ENCODE peak calls at places on chromosomes 3 and 15, in ten cellular contexts. Q, G, A, M, I, X, J, O, S and V are unnamed samples.

GRCh38 chr3:34260991-34261365 is 462.5 kb downstream of the PDCD6IP start:
- DNase-seq in X (no peak), I (no peak), S (peak; percentile 3), M (no peak), A (no peak), J (no peak), Q (no peak), G (no peak), O (no peak), V (no peak)

GRCh38 chr15:98580577-98580976 is 67.8 kb upstream of the IGF1R start:
- DNase-seq in I (no peak), S (no peak), Q (no peak), O (no peak), A (no peak), X (no peak), J (peak; percentile 12), M (no peak), G (no peak), V (no peak)

GRCh38 chr3:151058742-151059141 is 26.7 kb upstream of the MED12L start:
- DNase-seq in M (no peak), I (no peak), X (no peak), S (no peak), A (no peak), Q (peak; percentile 57), G (no peak), J (no peak), O (no peak), V (no peak)

GRCh38 chr15:31372635-31373091 is 46.0 kb downstream of the KLF13 start:
- DNase-seq in S (peak; percentile 50), I (peak; percentile 97), O (no peak), A (no peak), J (peak; percentile 93), X (peak; percentile 92), M (no peak), G (no peak), Q (peak; percentile 62), V (no peak)

GRCh38 chr3:171956372-171957104 is 82.8 kb upstream of the FNDC3B start:
- DNase-seq in I (no peak), A (no peak), G (no peak), O (no peak), X (no peak), J (no peak), M (no peak), Q (no peak), S (no peak), V (no peak)

GRCh38 chr3:111998661-111999641 is at the start of gene TAGLN3:
- DNase-seq in Q (no peak), A (peak; percentile 21), M (peak; percentile 54), I (no peak), S (peak; percentile 39), O (no peak), J (peak; percentile 25), X (peak; percentile 48), G (peak; percentile 51), V (no peak)

GRCh38 chr3:31688847-31689246 is 156.1 kb downstream of the STT3B start:
- DNase-seq in J (no peak), M (no peak), A (no peak), I (no peak), G (no peak), O (no peak), X (no peak), Q (no peak), S (peak; percentile 20), V (no peak)

GRCh38 chr15:44657378-44657777 is 6.1 kb downstream of the SPG11 start:
- DNase-seq in S (no peak), I (no peak), A (no peak), M (no peak), X (no peak), J (no peak), O (no peak), G (no peak), Q (no peak), V (no peak)

GRCh38 chr3:39147711-39148115 is 5.7 kb downstream of the CSRNP1 start:
- DNase-seq in I (no peak), G (peak; percentile 58), X (peak; percentile 66), S (peak; percentile 30), O (peak; percentile 45), Q (peak; percentile 44), A (no peak), J (peak; percentile 64), M (no peak), V (peak; percentile 37)

GRCh38 chr15:96349034-96349932 is 18.8 kb downstream of the NR2F2 start:
- DNase-seq in S (no peak), Q (no peak), M (no peak), O (no peak), I (no peak), A (no peak), J (no peak), X (no peak), G (no peak), V (no peak)

GRCh38 chr3:18424862-18425640 is at the start of gene SATB1:
- DNase-seq in O (peak; percentile 76), J (peak; percentile 80), G (peak; percentile 51), X (peak; percentile 90), A (peak; percentile 86), M (peak; percentile 77), I (peak; percentile 57), S (peak; percentile 55), Q (peak; percentile 77), V (peak; percentile 86)

GRCh38 chr3:111761309-111761795 is 97.7 kb upstream of the PHLDB2 start:
- DNase-seq in J (peak; percentile 34), M (no peak), Q (no peak), G (no peak), A (no peak), O (no peak), X (no peak), I (peak; percentile 80), S (peak; percentile 89), V (no peak)

GRCh38 chr15:22806156-22806555 is 19.7 kb downstream of the NIPA1 start:
- DNase-seq in Q (no peak), X (no peak), J (no peak), G (no peak), A (no peak), S (no peak), M (no peak), O (no peak), I (peak; percentile 18), V (no peak)

GRCh38 chr3:182393151-182393550 is 400.2 kb upstream of the ATP11B start:
- DNase-seq in G (peak; percentile 35), X (no peak), A (no peak), I (no peak), O (no peak), Q (no peak), M (no peak), S (no peak), J (no peak), V (no peak)

GRCh38 chr3:170037463-170038433 is at the start of gene GPR160:
- DNase-seq in X (peak; percentile 80), S (no peak), O (peak; percentile 77), G (peak; percentile 98), A (peak; percentile 79), M (peak; percentile 92), J (peak; percentile 48), Q (peak; percentile 50), I (no peak), V (peak; percentile 94)

DNA sequence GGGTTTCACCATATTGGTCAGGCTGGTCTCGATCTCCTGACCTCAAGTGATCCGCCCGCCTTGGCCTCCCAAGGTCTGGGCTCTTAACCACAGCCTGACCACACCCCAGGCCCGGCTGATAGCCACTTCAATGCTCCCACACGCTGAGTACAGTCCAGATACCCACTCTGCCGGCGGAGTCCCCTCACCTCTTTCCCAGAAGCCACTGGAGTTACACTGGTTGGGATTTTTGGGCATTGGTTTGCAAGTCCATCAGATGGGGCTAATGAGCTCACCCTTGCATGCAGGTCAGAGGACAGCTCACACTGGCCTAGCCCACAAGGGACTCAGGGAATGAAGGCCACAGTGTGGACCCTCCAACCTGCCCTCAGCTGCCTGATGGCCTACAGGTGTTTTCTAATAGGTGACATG is 60.1 kb downstream of the IQSEC1 start:
- DNase-seq in O (no peak), S (no peak), Q (no peak), I (no peak), J (no peak), G (peak; percentile 12), A (no peak), M (no peak), X (no peak), V (no peak)
- H3K4me3 ChIP-seq in O (no peak overlapping the region), S (no peak overlapping the region), Q (no peak overlapping the region), I (no peak overlapping the region), J (no peak overlapping the region), G (peak overlapping the region; percentile 75), A (no peak overlapping the region), M (peak overlapping the region; percentile 2), X (no peak overlapping the region), V (no peak overlapping the region)

GRCh38 chr15:41798607-41799487 is 24.6 kb downstream of the MAPKBP1 start:
- DNase-seq in G (no peak), I (no peak), O (no peak), M (no peak), X (no peak), S (no peak), J (no peak), Q (peak; percentile 73), A (no peak), V (no peak)
- H3K27ac ChIP-seq in G (no peak overlapping the region), I (peak overlapping the region; percentile 90), O (no peak overlapping the region), M (no peak overlapping the region), X (no peak overlapping the region), S (no peak overlapping the region), J (peak overlapping the region; percentile 92), Q (peak overlapping the region; percentile 47), A (no peak overlapping the region), V (no peak overlapping the region)

GRCh38 chr3:131306242-131306641 is 75.3 kb upstream of the NUDT16 start:
- DNase-seq in I (no peak), S (no peak), J (no peak), M (no peak), A (no peak), O (no peak), X (no peak), Q (no peak), G (no peak), V (no peak)

GRCh38 chr3:131303848-131304247 is 77.7 kb upstream of the NUDT16 start:
- DNase-seq in S (peak; percentile 11), Q (no peak), J (peak; percentile 43), I (no peak), M (no peak), O (no peak), A (no peak), G (no peak), X (no peak), V (no peak)

GRCh38 chr3:131299836-131300235 is 81.7 kb upstream of the NUDT16 start:
- DNase-seq in G (no peak), S (peak; percentile 2), I (no peak), Q (no peak), O (no peak), X (no peak), A (no peak), J (no peak), M (no peak), V (no peak)

DNA sequence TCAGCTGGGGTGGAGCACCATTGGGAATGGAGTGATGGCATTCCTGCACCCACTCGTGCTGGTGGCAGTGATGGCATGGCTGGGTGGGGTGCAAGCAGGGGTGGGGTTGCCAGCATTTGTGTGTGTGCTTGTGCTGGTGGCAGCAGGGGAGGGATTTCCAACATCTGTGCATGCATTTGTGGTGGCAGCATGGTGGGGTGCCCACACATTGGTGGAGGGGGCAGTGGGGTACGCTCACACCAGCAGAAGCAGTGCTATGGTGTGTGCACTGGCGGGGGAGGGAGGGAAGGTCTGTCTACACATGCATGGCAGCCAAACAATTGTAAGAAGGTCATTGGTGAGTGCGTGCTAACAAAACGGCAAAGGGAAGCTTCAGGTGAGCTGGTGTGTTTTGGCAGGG is 76.7 kb upstream of the NUDT16 start:
- DNase-seq in M (no peak), Q (no peak), I (no peak), O (no peak), S (no peak), J (no peak), G (no peak), X (no peak), A (no peak), V (no peak)
- H3K4me3 ChIP-seq in M (no peak overlapping the region), Q (no peak overlapping the region), I (no peak overlapping the region), O (no peak overlapping the region), S (no peak overlapping the region), J (no peak overlapping the region), G (no peak overlapping the region), X (no peak overlapping the region), A (no peak overlapping the region), V (no peak overlapping the region)

GRCh38 chr15:89225588-89225987 is 4.2 kb upstream of the RLBP1 start:
- DNase-seq in A (no peak), S (no peak), G (no peak), M (no peak), Q (no peak), X (no peak), I (no peak), J (no peak), O (no peak), V (no peak)
- H3K27ac ChIP-seq in A (no peak overlapping the region), S (no peak overlapping the region), G (no peak overlapping the region), M (no peak overlapping the region), Q (no peak overlapping the region), X (no peak overlapping the region), I (no peak overlapping the region), J (no peak overlapping the region), O (no peak overlapping the region), V (no peak overlapping the region)